ENCODE peak calls at places on chromosomes 12 and 14, in nine cellular contexts. P is lower leg skin; X is GM10248; D is uterus; S is ovary; Q is H9; A is foreskin fibroblast; L is progenitor cell of endocrine pancreas; Y is CD8-positive, alpha-beta T cell. T is an unnamed sample.

GRCh38 chr14:79137836-79138235 is 967.7 kb downstream of the NRXN3 start:
- DNase-seq in P (no peak), X (no peak), D (no peak), S (no peak), Q (no peak), A (no peak), L (no peak), Y (no peak), T (no peak)

GRCh38 chr14:95318870-95319311 is 817 bp downstream of the CLMN start:
- DNase-seq in P (no peak), X (no peak), D (no peak), S (peak; percentile 43), Q (peak; percentile 51), A (no peak), L (no peak), Y (no peak), T (no peak)

GRCh38 chr12:49954863-49955830 is 4.6 kb downstream of the AQP2 start:
- DNase-seq in P (no peak), X (no peak), D (no peak), S (no peak), Q (peak; percentile 78), A (no peak), L (no peak), Y (no peak), T (no peak)

GRCh38 chr14:33475623-33476022 is 475.3 kb downstream of the EGLN3 start:
- DNase-seq in P (no peak), X (no peak), D (no peak), S (no peak), Q (peak; percentile 86), A (peak; percentile 2), L (peak; percentile 44), Y (no peak), T (peak; percentile 61)

GRCh38 chr14:21087294-21088091 is 11.0 kb downstream of the ZNF219 start:
- DNase-seq in P (peak; percentile 80), X (no peak), D (no peak), S (peak; percentile 24), Q (peak; percentile 90), A (peak; percentile 88), L (no peak), Y (peak; percentile 70), T (no peak)

GRCh38 chr12:32087301-32087700 is 19.3 kb upstream of the BICD1 start:
- DNase-seq in P (peak; percentile 26), X (peak; percentile 32), D (no peak), S (no peak), Q (no peak), A (no peak), L (no peak), Y (no peak), T (no peak)

GRCh38 chr12:60195483-60195882 is 599.7 kb downstream of the SLC16A7 start:
- DNase-seq in P (no peak), X (no peak), D (no peak), S (no peak), Q (no peak), A (no peak), L (no peak), Y (no peak), T (no peak)

GRCh38 chr12:109421355-109422087 is 55.6 kb downstream of the KCTD10 start:
- DNase-seq in P (no peak), X (no peak), D (no peak), S (no peak), Q (no peak), A (no peak), L (no peak), Y (no peak), T (no peak)

GRCh38 chr14:71492346-71492745 is 439.9 kb upstream of the RGS6 start:
- DNase-seq in P (no peak), X (no peak), D (no peak), S (no peak), Q (no peak), A (no peak), L (no peak), Y (no peak), T (no peak)

GRCh38 chr12:24815087-24815423 is 133.8 kb downstream of the BCAT1 start:
- DNase-seq in P (no peak), X (no peak), D (no peak), S (no peak), Q (no peak), A (no peak), L (no peak), Y (no peak), T (no peak)

GRCh38 chr12:88876867-88877266 is 296.6 kb upstream of the KITLG start:
- DNase-seq in P (no peak), X (no peak), D (no peak), S (no peak), Q (no peak), A (peak; percentile 40), L (no peak), Y (no peak), T (no peak)

GRCh38 chr14:79586401-79586800 is 624.9 kb downstream of the DIO2 start:
- DNase-seq in P (no peak), X (no peak), D (no peak), S (no peak), Q (no peak), A (no peak), L (no peak), Y (no peak), T (no peak)

GRCh38 chr12:100141666-100141997 is 1.0 kb downstream of the BLTP3B start:
- DNase-seq in P (no peak), X (no peak), D (peak; percentile 40), S (no peak), Q (no peak), A (peak; percentile 80), L (no peak), Y (peak; percentile 17), T (no peak)

GRCh38 chr14:51056431-51056830 is 38.5 kb downstream of the TRIM9 start:
- DNase-seq in P (no peak), X (no peak), D (no peak), S (no peak), Q (no peak), A (no peak), L (no peak), Y (no peak), T (no peak)

GRCh38 chr14:61262082-61262481 is 19.1 kb downstream of the TMEM30B start:
- DNase-seq in P (no peak), X (no peak), D (no peak), S (no peak), Q (no peak), A (peak; percentile 44), L (no peak), Y (no peak), T (no peak)

GRCh38 chr14:61258985-61259384 is 22.2 kb downstream of the TMEM30B start:
- DNase-seq in P (peak; percentile 9), X (no peak), D (no peak), S (no peak), Q (no peak), A (peak; percentile 84), L (no peak), Y (no peak), T (no peak)

GRCh38 chr14:61264022-61264571 is 17.0 kb downstream of the TMEM30B start:
- DNase-seq in P (peak; percentile 18), X (no peak), D (no peak), S (no peak), Q (no peak), A (no peak), L (no peak), Y (no peak), T (no peak)

GRCh38 chr14:61264699-61265098 is 16.4 kb downstream of the TMEM30B start:
- DNase-seq in P (peak; percentile 9), X (no peak), D (no peak), S (no peak), Q (no peak), A (no peak), L (no peak), Y (no peak), T (no peak)

GRCh38 chr14:61260939-61261776 is 20.0 kb downstream of the TMEM30B start:
- DNase-seq in P (peak; percentile 75), X (no peak), D (no peak), S (no peak), Q (no peak), A (peak; percentile 93), L (no peak), Y (no peak), T (no peak)
- TF ChIP-seq CTCF in P (no peak), X (no peak), D (no peak), S (no peak), Q (no peak), A (peak; percentile 26), L (no peak), Y (no peak), T (no peak)

GRCh38 chr14:103770902-103771301 is 55.3 kb downstream of the ZFYVE21 start:
- DNase-seq in P (no peak), X (no peak), D (no peak), S (no peak), Q (no peak), A (no peak), L (no peak), Y (no peak), T (no peak)

GRCh38 chr14:103765526-103765925 is 49.9 kb downstream of the ZFYVE21 start:
- DNase-seq in P (no peak), X (no peak), D (no peak), S (no peak), Q (no peak), A (no peak), L (no peak), Y (no peak), T (no peak)

GRCh38 chr14:103772078-103772712 is 56.6 kb downstream of the ZFYVE21 start:
- DNase-seq in P (no peak), X (no peak), D (no peak), S (no peak), Q (no peak), A (no peak), L (no peak), Y (no peak), T (no peak)

GRCh38 chr14:103767306-103767894 is 51.8 kb downstream of the ZFYVE21 start:
- DNase-seq in P (no peak), X (no peak), D (no peak), S (no peak), Q (no peak), A (no peak), L (no peak), Y (no peak), T (no peak)

DNA sequence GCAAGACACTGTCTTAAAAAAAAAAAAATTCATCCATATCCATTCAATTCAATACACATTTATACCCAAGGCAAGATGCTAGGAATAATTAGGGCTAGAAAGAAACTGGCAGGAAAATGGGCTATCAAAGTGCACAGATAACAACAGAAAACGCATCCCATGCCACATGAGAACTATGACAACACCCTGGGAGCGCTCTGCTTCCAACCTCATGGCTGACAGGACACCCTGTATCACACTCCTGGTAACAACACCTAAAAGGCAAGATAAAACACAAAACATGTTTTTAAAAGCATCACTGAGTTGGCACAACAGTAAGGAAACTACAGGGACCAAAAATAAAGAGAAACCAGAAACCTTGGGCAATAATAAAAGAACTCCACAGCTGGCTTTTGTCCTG is 54.9 kb downstream of the ZFYVE21 start:
- DNase-seq in P (no peak), X (no peak), D (no peak), S (no peak), Q (no peak), A (no peak), L (no peak), Y (no peak), T (no peak)
- TF ChIP-seq CTCF in P (no peak), X (no peak), D (no peak), S (no peak), Q (no peak), A (no peak), L (no peak), Y (no peak), T (no peak)

GRCh38 chr14:59188461-59189280 is at the start of gene DAAM1:
- DNase-seq in P (peak; percentile 99), X (peak; percentile 93), D (peak; percentile 97), S (peak; percentile 96), Q (peak; percentile 99), A (peak; percentile 98), L (peak; percentile 92), Y (peak; percentile 95), T (peak; percentile 99)
- TF ChIP-seq CTCF in P (no peak), X (no peak), D (no peak), S (no peak), Q (no peak), A (no peak), L (no peak), Y (no peak), T (no peak)

GRCh38 chr12:23204933-23205778 is 580.2 kb downstream of the ETNK1 start:
- DNase-seq in P (no peak), X (peak; percentile 56), D (no peak), S (no peak), Q (no peak), A (peak; percentile 11), L (no peak), Y (peak; percentile 10), T (no peak)
- TF ChIP-seq CTCF in P (no peak), X (peak; percentile 93), D (peak; percentile 88), S (peak; percentile 68), Q (peak; percentile 92), A (peak; percentile 85), L (peak; percentile 100), Y (peak; percentile 98), T (peak; percentile 91)